ENCODE peak calls at places on chromosomes 4 and X, in eight cellular contexts. B is kidney; M is head of caudate nucleus; N is NCI-H1092; Q is activated CD8-positive, alpha-beta T cell treated with anti-CD3 and anti-CD28 coated beads, Interleukin-2, amount 10 ng/mL, durations not matched to agents 7 days and 5 days; Z is upper lobe of left lung; F is fibroblast of pulmonary artery; E is fibroblast of the aortic adventitia. V is an unnamed sample.

GRCh38 chr4:168711197-168712120 is 214.6 kb downstream of the PALLD start:
- DNase-seq in B (no peak), M (no peak), N (no peak), Q (no peak), Z (no peak), F (peak), E (peak), V (peak)

GRCh38 chr4:180189639-180190038 is 2053.6 kb upstream of the TENM3 start:
- DNase-seq in B (no peak), M (no peak), N (no peak), Q (no peak), Z (no peak), F (no peak), E (no peak), V (no peak)

GRCh38 chr4:7155611-7156071 is 36.7 kb upstream of the SORCS2 start:
- DNase-seq in B (no peak), M (no peak), N (no peak), Q (no peak), Z (peak), F (peak), E (peak), V (no peak)

GRCh38 chr4:94426783-94427182 is 25.0 kb upstream of the PDLIM5 start:
- DNase-seq in B (no peak), M (no peak), N (no peak), Q (no peak), Z (no peak), F (no peak), E (no peak), V (no peak)

GRCh38 chr4:146915132-146915531 is 30.5 kb downstream of the TTC29 start:
- DNase-seq in B (no peak), M (no peak), N (no peak), Q (no peak), Z (no peak), F (no peak), E (no peak), V (no peak)

GRCh38 chrX:40578039-40578438 is 2.7 kb upstream of the ATP6AP2 start:
- DNase-seq in B (no peak), M (no peak), N (no peak), Q (no peak), Z (no peak), F (no peak), E (no peak), V (no peak)

GRCh38 chr4:6427439-6428090 is 44.8 kb downstream of the PPP2R2C start:
- DNase-seq in B (peak), M (no peak), N (no peak), Q (no peak), Z (no peak), F (no peak), E (no peak), V (no peak)

GRCh38 chrX:45295587-45295986 is 94.9 kb upstream of the DIPK2B start:
- DNase-seq in B (no peak), M (no peak), N (peak), Q (no peak), Z (no peak), F (peak), E (peak), V (no peak)

GRCh38 chr4:75736862-75737261 is 12.5 kb downstream of the USO1 start:
- DNase-seq in B (no peak), M (no peak), N (no peak), Q (no peak), Z (no peak), F (peak), E (peak), V (no peak)